ENCODE peak calls at places on chromosomes 6 and 20, in nine cellular contexts. W is astrocyte, H is H9, C is MM.1S, Q is DND-41, I is tibial artery, N is ovary, O is testis, X is Peyer's patch. R is an unnamed sample.

GRCh38 chr6:4208158-4208557 is 72.8 kb upstream of the ECI2 start:
- DNase-seq in W (no peak), H (no peak), C (no peak), Q (no peak), I (no peak), N (no peak), O (no peak), X (no peak), R (no peak)

GRCh38 chr6:51570168-51570921 is 517.1 kb downstream of the PKHD1 start:
- DNase-seq in W (no peak), H (no peak), C (no peak), Q (no peak), I (no peak), N (no peak), O (no peak), X (no peak), R (no peak)

GRCh38 chr6:82144007-82144851 is 103.3 kb downstream of the IBTK start:
- DNase-seq in W (peak; percentile 98), H (no peak), C (peak; percentile 40), Q (no peak), I (peak; percentile 75), N (no peak), O (no peak), X (peak; percentile 72), R (peak; percentile 38)

GRCh38 chr20:54920491-54920890 is 445.1 kb downstream of the DOK5 start:
- DNase-seq in W (no peak), H (no peak), C (no peak), Q (no peak), I (no peak), N (no peak), O (no peak), X (no peak), R (no peak)

GRCh38 chr6:130215526-130215925 is 7.2 kb downstream of the SAMD3 start:
- DNase-seq in W (no peak), H (peak; percentile 36), C (peak; percentile 35), Q (peak; percentile 10), I (no peak), N (no peak), O (no peak), X (no peak), R (no peak)

GRCh38 chr20:13294522-13294921 is 73.4 kb downstream of the ISM1 start:
- DNase-seq in W (no peak), H (no peak), C (no peak), Q (no peak), I (no peak), N (no peak), O (no peak), X (no peak), R (no peak)

GRCh38 chr6:17589402-17590116 is 10.5 kb upstream of the FAM8A1 start:
- DNase-seq in W (peak; percentile 96), H (peak; percentile 58), C (no peak), Q (peak; percentile 29), I (no peak), N (no peak), O (no peak), X (peak; percentile 65), R (no peak)

GRCh38 chr20:45416917-45417316 is 976 bp downstream of the PIGT start:
- DNase-seq in W (no peak), H (no peak), C (no peak), Q (no peak), I (no peak), N (no peak), O (no peak), X (no peak), R (no peak)

GRCh38 chr20:3797592-3798404 is 1.7 kb downstream of the CDC25B start:
- DNase-seq in W (no peak), H (no peak), C (peak; percentile 85), Q (peak; percentile 44), I (no peak), N (no peak), O (no peak), X (no peak), R (peak; percentile 23)

GRCh38 chr6:85472744-85473143 is 22.9 kb downstream of the NT5E start:
- DNase-seq in W (no peak), H (no peak), C (no peak), Q (no peak), I (no peak), N (no peak), O (no peak), X (no peak), R (no peak)

GRCh38 chr6:31474871-31475286 is 23.1 kb upstream of the MICB start:
- DNase-seq in W (no peak), H (peak; percentile 55), C (no peak), Q (peak; percentile 23), I (no peak), N (no peak), O (no peak), X (peak; percentile 41), R (no peak)

GRCh38 chr20:47727170-47727880 is 58.0 kb downstream of the SULF2 start:
- DNase-seq in W (no peak), H (no peak), C (peak; percentile 54), Q (peak; percentile 56), I (peak; percentile 72), N (no peak), O (peak; percentile 49), X (peak; percentile 91), R (peak; percentile 68)

GRCh38 chr6:55594442-55594841 is 15.4 kb upstream of the HMGCLL1 start:
- DNase-seq in W (no peak), H (no peak), C (no peak), Q (no peak), I (no peak), N (no peak), O (no peak), X (no peak), R (no peak)

GRCh38 chr6:145530454-145530853 is 204.9 kb downstream of the EPM2A start:
- DNase-seq in W (no peak), H (no peak), C (no peak), Q (no peak), I (no peak), N (no peak), O (no peak), X (no peak), R (no peak)

GRCh38 chr6:2819891-2820814 is 21.5 kb downstream of the SERPINB1 start:
- DNase-seq in W (peak; percentile 36), H (no peak), C (no peak), Q (no peak), I (no peak), N (no peak), O (no peak), X (no peak), R (no peak)

GRCh38 chr6:170125447-170126300 is 165.2 kb downstream of the DLL1 start:
- DNase-seq in W (no peak), H (peak; percentile 25), C (no peak), Q (no peak), I (peak; percentile 39), N (no peak), O (peak; percentile 8), X (peak; percentile 24), R (peak; percentile 11)

GRCh38 chr6:170271771-170272314 is 19.0 kb downstream of the DLL1 start:
- DNase-seq in W (no peak), H (no peak), C (peak; percentile 61), Q (peak; percentile 94), I (no peak), N (no peak), O (no peak), X (peak; percentile 84), R (peak; percentile 56)

DNA sequence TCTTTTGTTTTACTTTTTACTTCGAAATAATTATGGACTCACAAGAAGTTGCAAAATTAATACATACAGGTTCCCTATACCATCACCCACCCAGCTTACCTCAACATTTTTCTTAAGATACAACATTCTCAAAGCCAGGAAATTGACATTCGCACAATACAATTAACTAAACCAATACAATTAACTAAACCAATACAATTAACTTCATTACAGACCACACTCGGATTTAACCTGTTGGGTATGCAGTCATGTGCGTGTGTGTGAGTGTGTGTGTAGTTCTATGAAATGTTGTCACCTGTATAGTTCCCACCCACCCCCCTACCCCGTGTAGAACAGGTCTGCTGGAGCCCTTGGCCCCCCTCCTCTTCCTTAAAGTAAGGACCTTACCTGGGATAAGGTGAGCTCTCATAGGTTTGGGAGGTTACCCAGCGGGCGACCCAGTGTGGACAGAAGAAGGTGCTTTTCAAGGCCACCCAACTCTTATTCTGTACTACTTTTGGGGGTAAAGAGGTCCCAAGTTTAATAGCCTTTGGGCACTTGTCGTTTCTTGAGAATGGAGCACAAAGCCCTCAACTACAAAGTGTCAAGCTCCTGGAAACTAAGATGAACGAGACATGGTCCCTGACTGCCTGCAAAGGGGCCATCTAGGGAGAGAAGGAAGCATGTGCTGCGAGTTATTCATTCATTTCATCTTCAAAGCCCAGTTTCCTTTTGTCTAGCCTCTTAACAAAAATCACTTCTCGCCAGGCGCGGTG is 544 bp upstream of the STK38 start:
- DNase-seq in W (no peak), H (peak; percentile 28), C (no peak), Q (no peak), I (no peak), N (peak; percentile 22), O (no peak), X (no peak), R (no peak)
- H3K4me1 ChIP-seq in W (peaks cover 11% of the 10 kb centered on the region), H (peaks cover 5% of the 10 kb centered on the region), C (peaks cover 32% of the 10 kb centered on the region), Q (peaks cover 42% of the 10 kb centered on the region), I (peaks cover 34% of the 10 kb centered on the region), N (peaks cover 9% of the 10 kb centered on the region), O (peaks cover 20% of the 10 kb centered on the region), X (peaks cover 16% of the 10 kb centered on the region), R (peaks cover 3% of the 10 kb centered on the region)

DNA sequence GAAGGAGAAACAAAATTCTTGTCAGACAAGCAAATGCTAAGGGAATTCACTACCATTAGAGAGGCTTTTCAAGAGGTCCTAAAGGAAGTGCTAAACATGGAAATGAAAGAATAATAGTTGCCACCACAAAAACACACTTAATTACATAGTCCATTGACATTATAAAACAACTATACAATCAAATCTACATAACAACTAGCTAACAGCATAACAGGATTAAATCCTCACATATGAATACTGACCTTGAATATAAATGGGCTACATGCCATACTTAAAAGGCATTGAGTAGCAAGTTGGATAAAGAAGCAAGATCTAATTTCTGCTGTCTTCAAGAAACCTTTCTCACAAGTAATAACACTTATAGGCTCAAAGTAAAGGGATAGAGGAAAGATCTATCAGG is 811.5 kb upstream of the CITED2 start:
- DNase-seq in W (no peak), H (no peak), C (no peak), Q (no peak), I (no peak), N (no peak), O (no peak), X (no peak), R (no peak)
- H3K9me3 ChIP-seq in W (no peaks in the 10 kb centered on the region), H (peaks cover 20% of the 10 kb centered on the region), C (no peaks in the 10 kb centered on the region), Q (no peaks in the 10 kb centered on the region), I (peaks cover 5% of the 10 kb centered on the region), N (no peaks in the 10 kb centered on the region), O (no peaks in the 10 kb centered on the region), X (no peaks in the 10 kb centered on the region), R (no peaks in the 10 kb centered on the region)

GRCh38 chr6:44249082-44249748 is 2.3 kb downstream of the HSP90AB1 start:
- DNase-seq in W (no peak), H (no peak), C (no peak), Q (no peak), I (no peak), N (no peak), O (no peak), X (no peak), R (no peak)
- H3K4me1 ChIP-seq in W (peaks cover 17% of the 10 kb centered on the region), H (peaks cover 12% of the 10 kb centered on the region), C (peaks cover 39% of the 10 kb centered on the region), Q (peaks cover 56% of the 10 kb centered on the region), I (peaks cover 36% of the 10 kb centered on the region), N (peaks cover 16% of the 10 kb centered on the region), O (peaks cover 9% of the 10 kb centered on the region), X (peaks cover 4% of the 10 kb centered on the region), R (peaks cover 41% of the 10 kb centered on the region)

DNA sequence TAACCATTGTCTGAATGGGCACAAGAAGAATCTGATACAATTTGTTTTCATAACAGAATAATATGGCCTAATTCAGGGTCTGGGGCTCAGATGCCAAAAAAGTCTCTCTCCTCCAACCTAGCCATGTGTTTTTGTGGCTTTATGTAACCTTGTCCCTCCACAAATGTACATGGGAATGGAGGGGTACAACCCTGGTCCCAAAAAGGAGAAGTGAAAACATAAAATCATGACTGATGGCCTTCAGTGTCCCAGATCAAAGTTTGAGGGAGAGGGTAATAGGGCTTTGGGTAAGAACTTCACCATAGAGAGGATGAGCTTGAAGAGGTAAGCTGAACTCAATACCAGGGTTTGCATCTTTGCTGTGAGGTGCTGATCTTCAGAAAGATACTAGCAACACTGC is 136.3 kb upstream of the BACH2 start:
- DNase-seq in W (no peak), H (no peak), C (peak; percentile 10), Q (no peak), I (no peak), N (no peak), O (no peak), X (no peak), R (no peak)
- H3K9me3 ChIP-seq in W (peaks cover 11% of the 10 kb centered on the region), H (peaks cover 5% of the 10 kb centered on the region), C (no peaks in the 10 kb centered on the region), Q (peaks cover 33% of the 10 kb centered on the region), I (no peaks in the 10 kb centered on the region), N (no peaks in the 10 kb centered on the region), O (no peaks in the 10 kb centered on the region), X (no peaks in the 10 kb centered on the region), R (peaks cover 25% of the 10 kb centered on the region)